ENCODE peak calls at places on chromosomes 16 and 17, in nine cellular contexts. D, T, L, J, G, A, S, F and X are unnamed samples.

GRCh38 chr17:82709024-82709675 is 7.4 kb upstream of the FN3KRP start:
- DNase-seq in G (no peak), L (no peak), J (no peak), T (no peak), F (peak), A (no peak), D (no peak), S (no peak), X (no peak)

GRCh38 chr16:54466233-54466632 is 179.6 kb upstream of the IRX3 start:
- DNase-seq in D (no peak), L (no peak), F (no peak), A (no peak), T (no peak), J (no peak), G (no peak), S (no peak), X (no peak)

GRCh38 chr17:38719284-38719942 is 10.7 kb upstream of the CISD3 start:
- DNase-seq in G (no peak), T (no peak), D (no peak), J (no peak), L (no peak), S (no peak), F (no peak), A (no peak), X (no peak)

GRCh38 chr17:412211-413015 is 59.8 kb upstream of the RPH3AL start:
- DNase-seq in S (no peak), D (peak), F (peak), A (peak), J (peak), L (peak), G (no peak), T (peak), X (peak)

GRCh38 chr17:7047566-7047965 is 3.7 kb upstream of the SLC16A11 start:
- DNase-seq in D (no peak), L (no peak), G (no peak), T (no peak), S (no peak), J (no peak), F (no peak), A (no peak), X (no peak)

GRCh38 chr17:83110755-83111154 is 31.3 kb downstream of the METRNL start:
- DNase-seq in D (no peak), G (no peak), F (no peak), T (peak), S (no peak), L (no peak), A (no peak), J (no peak), X (no peak)

GRCh38 chr16:4265676-4266075 is 7.1 kb downstream of the TFAP4 start:
- DNase-seq in G (no peak), F (no peak), A (no peak), T (no peak), J (peak), D (no peak), L (no peak), S (no peak), X (no peak)

GRCh38 chr17:30203471-30203981 is 32.0 kb downstream of the SLC6A4 start:
- DNase-seq in G (no peak), A (no peak), S (no peak), F (no peak), T (no peak), J (no peak), L (no peak), D (no peak), X (no peak)

GRCh38 chr17:55311767-55312375 is 47.1 kb downstream of the HLF start:
- DNase-seq in G (no peak), D (no peak), S (no peak), F (no peak), L (no peak), T (no peak), J (no peak), A (no peak), X (no peak)

GRCh38 chr16:75289189-75289588 is 37.8 kb upstream of the BCAR1 start:
- DNase-seq in L (no peak), G (no peak), A (peak), T (peak), J (no peak), D (no peak), S (no peak), F (no peak), X (no peak)

GRCh38 chr17:59361916-59362810 is 30.7 kb downstream of the YPEL2 start:
- DNase-seq in A (peak), L (peak), D (no peak), G (no peak), F (peak), T (peak), J (no peak), S (no peak), X (no peak)

GRCh38 chr17:8466466-8466865 is 30.8 kb downstream of the NDEL1 start:
- DNase-seq in F (no peak), T (peak), L (no peak), G (no peak), S (no peak), J (no peak), A (peak), D (no peak), X (no peak)

GRCh38 chr16:23694707-23695373 is 16.2 kb downstream of the PLK1 start:
- DNase-seq in J (no peak), D (peak), A (peak), G (no peak), F (no peak), S (peak), T (peak), L (no peak), X (peak)

GRCh38 chr16:57618306-57619132 is 9.9 kb upstream of the ADGRG1 start:
- DNase-seq in T (peak), J (peak), D (no peak), L (no peak), S (no peak), A (no peak), F (no peak), G (no peak), X (no peak)

GRCh38 chr17:43662432-43663141 is 865 bp upstream of the MEOX1 start:
- DNase-seq in F (no peak), L (no peak), J (no peak), D (no peak), S (no peak), T (no peak), A (no peak), G (no peak), X (no peak)

GRCh38 chr17:74435775-74436359 is 4.0 kb downstream of the GPRC5C start:
- DNase-seq in D (no peak), G (no peak), A (no peak), S (no peak), L (no peak), F (no peak), T (no peak), J (no peak), X (no peak)

GRCh38 chr17:17536702-17537101 is 40.5 kb upstream of the RASD1 start:
- DNase-seq in G (no peak), D (no peak), S (no peak), L (no peak), T (no peak), F (no peak), J (no peak), A (no peak), X (no peak)

GRCh38 chr16:979859-980594 is 1.5 kb upstream of the SOX8 start:
- DNase-seq in D (no peak), S (no peak), G (no peak), L (no peak), F (no peak), T (no peak), J (no peak), A (no peak), X (no peak)

GRCh38 chr17:6699997-6700947 is 12.9 kb downstream of the SLC13A5 start:
- DNase-seq in F (no peak), G (no peak), L (no peak), S (peak), D (no peak), J (no peak), T (no peak), A (no peak), X (no peak)

GRCh38 chr16:52069866-52070265 is 477.1 kb downstream of the TOX3 start:
- DNase-seq in S (peak), A (peak), F (no peak), J (no peak), D (peak), G (peak), T (peak), L (no peak), X (no peak)

GRCh38 chr17:62652251-62653001 is 25.0 kb downstream of the MRC2 start:
- DNase-seq in A (peak), S (no peak), L (peak), F (no peak), J (peak), G (no peak), T (peak), D (peak), X (no peak)

GRCh38 chr17:708132-708531 is 6.5 kb downstream of the VPS53 start:
- DNase-seq in S (no peak), A (no peak), D (no peak), G (no peak), T (no peak), J (no peak), F (no peak), L (no peak), X (no peak)

GRCh38 chr16:72875291-72876036 is 172.5 kb downstream of the ZFHX3 start:
- DNase-seq in D (no peak), F (no peak), A (no peak), T (no peak), G (peak), S (no peak), L (no peak), J (no peak), X (peak)

GRCh38 chr17:35011671-35012216 is 31.4 kb downstream of the LIG3 start:
- DNase-seq in F (no peak), A (no peak), J (no peak), L (no peak), D (no peak), S (no peak), T (no peak), G (no peak), X (no peak)

GRCh38 chr16:86570542-86571196 is 4.0 kb downstream of the FOXC2 start:
- DNase-seq in S (no peak), T (no peak), L (no peak), A (no peak), F (no peak), J (no peak), D (no peak), G (no peak), X (no peak)

GRCh38 chr16:56281256-56281805 is 90.0 kb downstream of the GNAO1 start:
- DNase-seq in T (no peak), A (peak), J (no peak), S (peak), L (peak), F (no peak), D (peak), G (no peak), X (no peak)

GRCh38 chr17:28956861-28957260 is 5.5 kb upstream of the PHF12 start:
- DNase-seq in J (no peak), T (no peak), D (no peak), L (no peak), S (no peak), A (no peak), F (no peak), G (no peak), X (no peak)

GRCh38 chr17:72717676-72718075 is 374.8 kb downstream of the SLC39A11 start:
- DNase-seq in T (no peak), G (no peak), A (no peak), S (no peak), L (no peak), F (no peak), D (no peak), J (no peak), X (no peak)

GRCh38 chr16:85901760-85902365 is 2.9 kb downstream of the IRF8 start:
- DNase-seq in D (no peak), T (no peak), G (no peak), J (no peak), S (no peak), F (no peak), L (no peak), A (no peak), X (no peak)

GRCh38 chr17:66076546-66077190 is 115.3 kb downstream of the CEP112 start:
- DNase-seq in G (no peak), A (no peak), L (no peak), J (no peak), S (no peak), F (no peak), D (no peak), T (no peak), X (no peak)

GRCh38 chr16:58125781-58126335 is 3.3 kb downstream of the CFAP20 start:
- DNase-seq in T (peak), G (no peak), D (no peak), S (no peak), J (no peak), F (no peak), A (no peak), L (no peak), X (no peak)

GRCh38 chr17:50027639-50028206 is 28.2 kb upstream of the ITGA3 start:
- DNase-seq in G (no peak), S (no peak), A (peak), L (peak), D (no peak), F (no peak), J (peak), T (peak), X (no peak)

GRCh38 chr17:71337903-71338302 is 782.9 kb upstream of the SOX9 start:
- DNase-seq in L (no peak), G (no peak), F (no peak), J (no peak), S (no peak), A (no peak), D (no peak), T (no peak), X (no peak)

GRCh38 chr17:7478276-7479138 is 924 bp downstream of the ZBTB4 start:
- DNase-seq in A (peak), S (no peak), D (peak), J (peak), F (peak), G (no peak), L (peak), T (peak), X (peak)

GRCh38 chr17:694239-694638 is 20.4 kb downstream of the VPS53 start:
- DNase-seq in G (no peak), L (peak), T (peak), S (no peak), F (no peak), D (no peak), J (peak), A (peak), X (no peak)